ENCODE peak calls at places on chromosomes 13 and 19, in six cellular contexts. Z is HAP-1, O is transverse colon, Q is iPS DF 6.9, G is gastrocnemius medialis, E is tibial nerve. W is an unnamed sample.

GRCh38 chr13:44972956-44973581 is 16.2 kb downstream of the NUFIP1 start:
- DNase-seq in G (no peak), O (no peak), Z (no peak), E (no peak), Q (no peak), W (peak; percentile 30)

GRCh38 chr19:42068756-42069571 is 1.0 kb downstream of the GRIK5 start:
- DNase-seq in Q (no peak), O (no peak), Z (no peak), G (no peak), E (no peak), W (no peak)

GRCh38 chr13:50015750-50016149 is 506 bp downstream of the KCNRG start:
- DNase-seq in Q (no peak), E (no peak), O (no peak), Z (no peak), G (no peak), W (no peak)

GRCh38 chr19:2428027-2428690 is 773 bp upstream of the TIMM13 start:
- DNase-seq in Z (peak; percentile 52), O (peak; percentile 39), Q (no peak), E (no peak), G (peak; percentile 53), W (peak; percentile 10)

GRCh38 chr19:11010041-11010440 is 49.2 kb downstream of the SMARCA4 start:
- DNase-seq in O (no peak), G (no peak), Q (no peak), E (no peak), Z (no peak), W (no peak)

GRCh38 chr19:4061683-4062575 is 4.8 kb downstream of the ZBTB7A start:
- DNase-seq in Q (no peak), Z (peak; percentile 46), O (peak; percentile 90), G (peak; percentile 65), E (no peak), W (peak; percentile 40)

GRCh38 chr13:30577381-30577780 is 40.3 kb upstream of the USPL1 start:
- DNase-seq in Z (no peak), E (no peak), Q (no peak), O (peak; percentile 18), G (no peak), W (peak; percentile 89)

GRCh38 chr19:48292798-48293197 is 22.9 kb downstream of the ZNF114 start:
- DNase-seq in O (no peak), G (no peak), E (no peak), Q (no peak), Z (no peak), W (peak; percentile 89)

GRCh38 chr13:113927661-113928581 is 46.0 kb downstream of the C13orf46 start:
- DNase-seq in E (peak; percentile 77), Z (no peak), Q (no peak), G (peak; percentile 78), O (peak; percentile 37), W (no peak)

GRCh38 chr19:15247107-15248014 is 15.1 kb upstream of the EPHX3 start:
- DNase-seq in Q (no peak), Z (no peak), O (no peak), G (no peak), E (no peak), W (no peak)

GRCh38 chr13:32448224-32448623 is 20.3 kb upstream of the N4BP2L1 start:
- DNase-seq in Q (no peak), O (no peak), G (no peak), E (no peak), Z (no peak), W (no peak)

GRCh38 chr13:65090191-65090590 is 2139.9 kb downstream of the PCDH9 start:
- DNase-seq in G (no peak), E (no peak), O (no peak), Q (no peak), Z (no peak), W (no peak)

GRCh38 chr13:34522818-34523217 is 419.3 kb upstream of the NBEA start:
- DNase-seq in Q (no peak), Z (no peak), E (no peak), O (no peak), G (no peak), W (peak; percentile 35)

GRCh38 chr19:34556500-34556899 is 74.9 kb downstream of the WTIP start:
- DNase-seq in O (peak; percentile 18), Z (peak; percentile 69), Q (peak; percentile 7), G (no peak), E (peak; percentile 12), W (no peak)

GRCh38 chr13:41457589-41458186 is 338 bp downstream of the RGCC start:
- DNase-seq in G (no peak), Z (peak; percentile 37), Q (no peak), E (no peak), O (no peak), W (no peak)

GRCh38 chr13:49627831-49628652 is at the start of gene ARL11:
- DNase-seq in G (peak; percentile 39), E (peak; percentile 52), Z (peak; percentile 72), O (peak; percentile 80), Q (no peak), W (peak; percentile 32)

GRCh38 chr13:19864018-19864338 is 529 bp upstream of the ZMYM5 start:
- DNase-seq in E (no peak), Z (no peak), G (peak; percentile 52), O (peak; percentile 76), Q (no peak), W (peak; percentile 31)

GRCh38 chr19:310141-310651 is 19.0 kb upstream of the PLPP2 start:
- DNase-seq in O (no peak), Z (no peak), E (no peak), G (no peak), Q (no peak), W (no peak)

GRCh38 chr13:32134241-32134801 is 102.7 kb downstream of the FRY start:
- DNase-seq in E (no peak), G (no peak), Q (no peak), Z (no peak), O (no peak), W (peak; percentile 74)

GRCh38 chr19:16259385-16260159 is 61.9 kb downstream of the AP1M1 start:
- DNase-seq in Q (no peak), G (no peak), O (peak; percentile 68), E (no peak), Z (no peak), W (no peak)

GRCh38 chr19:31591258-31591657 is 242.0 kb upstream of the TSHZ3 start:
- DNase-seq in O (no peak), G (no peak), Z (no peak), Q (no peak), E (no peak), W (no peak)

GRCh38 chr13:45511310-45512147 is 46.8 kb downstream of the COG3 start:
- DNase-seq in G (no peak), O (no peak), E (peak; percentile 69), Z (peak; percentile 48), Q (peak; percentile 50), W (peak; percentile 82)

GRCh38 chr13:97372929-97373328 is 61.0 kb upstream of the RAP2A start:
- DNase-seq in O (no peak), Z (no peak), Q (no peak), E (no peak), G (no peak), W (no peak)

GRCh38 chr19:55088021-55088451 is 12.4 kb downstream of the EPS8L1 start:
- DNase-seq in O (no peak), G (no peak), Q (no peak), Z (no peak), E (no peak), W (no peak)

GRCh38 chr19:55085923-55086715 is 10.4 kb downstream of the EPS8L1 start:
- DNase-seq in G (no peak), Q (no peak), O (no peak), Z (no peak), E (no peak), W (no peak)

GRCh38 chr19:55088543-55089265 is 13.0 kb downstream of the EPS8L1 start:
- DNase-seq in Q (no peak), E (peak; percentile 86), G (no peak), O (peak; percentile 82), Z (peak; percentile 94), W (peak; percentile 41)

GRCh38 chr19:55087542-55087935 is 11.9 kb downstream of the EPS8L1 start:
- DNase-seq in Q (no peak), Z (no peak), G (no peak), E (no peak), O (no peak), W (no peak)

GRCh38 chr19:55086730-55087541 is 11.3 kb downstream of the EPS8L1 start:
- DNase-seq in Z (peak; percentile 47), Q (peak; percentile 94), E (peak; percentile 87), O (peak; percentile 93), G (peak; percentile 81), W (peak; percentile 86)
- H3K4me3 ChIP-seq in Z (no peak overlapping the region), Q (peak overlapping the region; percentile 45), E (peak overlapping the region; percentile 29), O (peak overlapping the region; percentile 21), G (peak overlapping the region; percentile 51), W (peak overlapping the region; percentile 28)

DNA sequence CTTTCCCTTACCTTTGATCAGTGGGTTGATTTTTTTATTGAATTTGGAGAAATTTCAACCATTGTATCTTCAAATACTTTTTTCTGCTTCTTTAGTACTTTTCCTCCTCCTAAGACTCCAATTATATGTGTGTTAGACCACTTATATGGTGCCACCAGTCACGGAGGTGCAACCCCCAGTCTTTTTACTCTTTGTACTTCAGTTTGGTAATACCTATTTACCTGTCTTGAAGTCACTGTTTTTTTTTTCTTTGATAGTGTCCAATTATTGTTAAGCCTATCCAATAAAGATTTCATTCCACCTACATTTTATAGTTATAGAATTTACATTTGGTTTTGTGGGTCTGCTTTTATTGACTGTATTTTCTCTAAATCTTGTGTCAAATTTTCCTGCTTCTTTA is 14.9 kb downstream of the ZNF283 start:
- DNase-seq in O (no peak), G (no peak), Q (no peak), Z (no peak), E (no peak), W (no peak)
- H3K36me3 ChIP-seq in O (peaks cover 5% of the 10 kb centered on the region), G (peaks cover 100% of the 10 kb centered on the region), Q (peaks cover 3% of the 10 kb centered on the region), Z (peaks cover 40% of the 10 kb centered on the region), E (peaks cover 100% of the 10 kb centered on the region), W (peaks cover 17% of the 10 kb centered on the region)

GRCh38 chr19:7862413-7862951 is 11.7 kb downstream of the PRR36 start:
- DNase-seq in Q (no peak), G (no peak), E (no peak), O (peak; percentile 81), Z (peak; percentile 59), W (peak; percentile 29)
- H3K4me3 ChIP-seq in Q (peak overlapping the region; percentile 51), G (no peak overlapping the region), E (no peak overlapping the region), O (no peak overlapping the region), Z (no peak overlapping the region), W (peak overlapping the region; percentile 33)

GRCh38 chr19:19649580-19649995 is 6.1 kb upstream of the GMIP start:
- DNase-seq in G (no peak), Q (no peak), E (no peak), Z (no peak), O (no peak), W (no peak)

GRCh38 chr19:19652482-19653295 is 9.2 kb upstream of the GMIP start:
- DNase-seq in O (no peak), Z (no peak), G (no peak), E (no peak), Q (no peak), W (no peak)

GRCh38 chr19:19650331-19650730 is 6.9 kb upstream of the GMIP start:
- DNase-seq in Z (no peak), E (no peak), Q (no peak), G (peak; percentile 52), O (no peak), W (no peak)

GRCh38 chr19:19649159-19649558 is 5.7 kb upstream of the GMIP start:
- DNase-seq in Q (no peak), Z (no peak), G (no peak), E (no peak), O (no peak), W (no peak)

DNA sequence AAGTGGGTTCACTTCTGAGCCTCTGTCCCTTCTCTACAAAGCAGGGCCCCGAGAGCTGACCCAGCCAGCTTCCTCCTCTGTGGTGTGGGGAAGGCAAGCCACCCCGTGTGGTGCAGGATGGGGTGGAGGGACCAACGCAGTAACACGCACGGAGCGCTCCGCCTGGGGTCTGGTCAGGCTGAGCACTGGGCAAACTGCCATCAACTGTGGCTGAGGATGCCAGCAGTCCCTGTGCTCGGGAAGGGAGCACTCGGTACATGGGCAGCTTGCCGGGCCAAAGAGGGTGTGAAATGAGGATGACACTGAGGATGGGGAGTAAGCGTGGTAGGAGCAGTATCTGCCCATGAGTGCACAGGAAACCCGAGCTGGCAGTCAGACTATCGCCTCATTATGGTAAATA is 7.6 kb upstream of the GMIP start:
- DNase-seq in Q (no peak), E (no peak), O (no peak), G (no peak), Z (no peak), W (no peak)
- H3K36me3 ChIP-seq in Q (peaks cover 73% of the 10 kb centered on the region), E (peaks cover 100% of the 10 kb centered on the region), O (peaks cover 6% of the 10 kb centered on the region), G (peaks cover 92% of the 10 kb centered on the region), Z (peaks cover 83% of the 10 kb centered on the region), W (peaks cover 60% of the 10 kb centered on the region)

W was measured in bronchial epithelial cell.